ENCODE peak calls at places on chromosomes 13 and 19, in five cellular contexts. V is GM10248, M is fibroblast of pulmonary artery, T is Caco-2, C is RWPE1. G is an unnamed sample.

GRCh38 chr13:51585696-51586095 is 1.4 kb downstream of the WDFY2 start:
- DNase-seq in M (peak; percentile 39), T (no peak), V (no peak), C (no peak), G (no peak)

GRCh38 chr19:1690570-1691307 is 38.3 kb upstream of the TCF3 start:
- DNase-seq in T (peak; percentile 68), C (peak; percentile 79), V (peak; percentile 85), M (peak; percentile 12), G (peak; percentile 60)

GRCh38 chr13:111623743-111624505 is 303.5 kb downstream of the TEX29 start:
- DNase-seq in C (no peak), V (no peak), M (no peak), T (no peak), G (no peak)

GRCh38 chr19:8517551-8518442 is 3.8 kb upstream of the ZNF414 start:
- DNase-seq in V (no peak), C (no peak), T (no peak), M (peak; percentile 81), G (no peak)

GRCh38 chr13:44685641-44686040 is 109.5 kb upstream of the TSC22D1 start:
- DNase-seq in M (peak; percentile 36), C (no peak), V (no peak), T (no peak), G (no peak)

GRCh38 chr13:93270769-93271753 is 44.5 kb downstream of the GPC6 start:
- DNase-seq in T (no peak), V (no peak), M (no peak), C (no peak), G (no peak)

GRCh38 chr13:90869580-90869979 is 477.9 kb upstream of the MIR17HG start:
- DNase-seq in T (no peak), M (no peak), C (no peak), V (no peak), G (no peak)

GRCh38 chr19:46603752-46604241 is 2.7 kb downstream of the CALM3 start:
- DNase-seq in M (no peak), T (peak; percentile 36), V (peak; percentile 5), C (no peak), G (no peak)

GRCh38 chr13:104943331-104943730 is 1592.1 kb downstream of the EFNB2 start:
- DNase-seq in V (no peak), M (no peak), C (no peak), T (no peak), G (no peak)

GRCh38 chr13:77143325-77143907 is 116.5 kb upstream of the FBXL3 start:
- DNase-seq in T (no peak), V (no peak), M (peak; percentile 72), C (peak; percentile 9), G (no peak)

GRCh38 chr13:93249259-93249917 is 22.8 kb downstream of the GPC6 start:
- DNase-seq in T (no peak), C (peak; percentile 68), M (peak; percentile 93), V (no peak), G (no peak)

GRCh38 chr19:37999309-38000213 is 92.6 kb downstream of the SIPA1L3 start:
- DNase-seq in C (peak; percentile 74), V (no peak), T (no peak), M (peak; percentile 97), G (no peak)

GRCh38 chr19:17389957-17390664 is 3.9 kb downstream of the CCDC194 start:
- DNase-seq in M (no peak), V (no peak), C (no peak), T (no peak), G (no peak)

GRCh38 chr13:21742041-21742440 is 71.2 kb downstream of the FGF9 start:
- DNase-seq in T (peak; percentile 85), M (no peak), V (no peak), C (no peak), G (no peak)

DNA sequence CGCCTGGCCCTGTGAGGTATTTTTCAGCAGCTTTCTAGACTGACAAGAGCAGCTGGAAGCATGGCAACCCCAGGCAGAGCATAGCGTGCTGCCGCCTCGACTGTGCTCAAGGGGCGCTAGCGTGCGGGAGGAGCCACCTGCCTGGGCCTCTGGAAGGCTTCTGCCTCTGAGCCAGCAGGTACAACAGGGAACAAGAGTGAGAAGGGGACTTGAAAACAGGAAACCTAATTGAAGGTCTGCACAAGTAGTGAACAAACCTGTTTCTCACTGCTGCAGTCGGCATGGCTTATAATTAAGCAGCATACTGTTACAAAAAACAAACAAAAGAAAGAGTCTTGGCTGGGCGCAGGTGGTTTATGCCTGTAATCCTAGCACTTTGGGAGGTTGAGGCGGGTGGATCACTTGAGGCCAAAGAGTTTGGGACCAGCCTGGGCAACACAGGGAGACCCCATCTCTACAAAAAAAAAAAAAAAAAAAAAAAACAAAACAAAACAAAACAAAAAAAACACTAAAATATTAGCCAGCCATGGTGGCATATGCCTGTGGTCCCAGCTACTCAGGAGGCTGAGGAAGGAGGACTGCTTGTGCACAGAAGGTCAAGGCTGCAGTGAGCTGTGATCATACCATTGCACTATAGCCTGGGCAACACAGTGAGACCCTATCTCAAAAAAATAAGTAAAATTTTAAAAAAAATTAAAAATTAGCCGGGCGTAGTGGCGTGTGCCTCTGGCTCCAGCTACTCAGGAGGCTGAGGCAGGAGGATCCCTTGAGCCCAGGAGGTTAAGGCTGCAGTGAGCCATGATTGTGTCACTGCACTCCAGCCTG is 12.6 kb upstream of the GARRE1 start:
- DNase-seq in M (no peak), T (peak; percentile 78), C (no peak), V (no peak), G (no peak)
- TF ChIP-seq CTCF in M (peak; percentile 31), T (peak; percentile 53), C (no peak), V (peak; percentile 15), G (no peak)

GRCh38 chr13:35961461-35962220 is 169.5 kb downstream of the DCLK1 start:
- DNase-seq in M (peak; percentile 20), V (no peak), T (no peak), C (no peak), G (no peak)
- TF ChIP-seq CTCF in M (peak; percentile 15), V (no peak), T (no peak), C (no peak), G (no peak)

DNA sequence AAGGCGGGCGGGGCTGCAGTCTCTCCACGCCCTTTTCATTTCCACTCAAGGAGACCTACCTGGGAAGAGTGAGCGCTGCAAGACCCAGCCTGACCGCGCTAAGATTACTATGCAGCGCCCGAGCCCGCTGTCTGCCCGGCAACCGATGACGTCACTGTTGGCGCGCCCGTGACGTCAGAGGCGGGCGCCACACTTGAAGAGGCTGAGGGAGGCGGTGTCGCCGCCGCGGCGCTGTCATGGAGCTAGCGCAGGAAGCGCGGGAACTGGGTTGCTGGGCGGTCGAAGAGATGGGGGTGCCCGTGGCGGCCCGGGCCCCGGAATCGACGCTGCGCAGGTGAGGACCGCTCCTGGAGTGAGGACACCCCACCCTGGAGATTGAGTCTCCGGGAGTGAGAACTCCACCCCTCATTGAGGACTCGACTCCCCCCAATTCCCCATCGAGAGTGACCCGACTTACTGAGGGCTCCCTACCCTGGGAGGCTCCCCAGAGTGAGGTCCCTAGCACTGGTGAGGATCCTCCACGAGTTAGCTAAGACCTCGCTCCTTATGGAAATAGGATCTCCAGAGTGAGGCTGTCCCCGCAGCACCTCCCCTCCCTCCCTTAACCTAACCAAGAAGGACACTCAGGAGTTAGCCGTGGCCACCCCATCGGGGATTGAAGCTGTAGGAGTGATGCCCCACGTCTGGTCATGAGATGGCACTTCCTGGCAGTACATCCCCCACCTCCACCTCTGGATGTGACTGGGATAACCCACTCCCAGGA is at the start of gene HAUS5:
- DNase-seq in C (peak; percentile 94), V (peak; percentile 97), T (peak; percentile 95), M (peak; percentile 90), G (peak; percentile 99)
- TF ChIP-seq CTCF in C (no peak), V (no peak), T (no peak), M (no peak), G (no peak)

DNA sequence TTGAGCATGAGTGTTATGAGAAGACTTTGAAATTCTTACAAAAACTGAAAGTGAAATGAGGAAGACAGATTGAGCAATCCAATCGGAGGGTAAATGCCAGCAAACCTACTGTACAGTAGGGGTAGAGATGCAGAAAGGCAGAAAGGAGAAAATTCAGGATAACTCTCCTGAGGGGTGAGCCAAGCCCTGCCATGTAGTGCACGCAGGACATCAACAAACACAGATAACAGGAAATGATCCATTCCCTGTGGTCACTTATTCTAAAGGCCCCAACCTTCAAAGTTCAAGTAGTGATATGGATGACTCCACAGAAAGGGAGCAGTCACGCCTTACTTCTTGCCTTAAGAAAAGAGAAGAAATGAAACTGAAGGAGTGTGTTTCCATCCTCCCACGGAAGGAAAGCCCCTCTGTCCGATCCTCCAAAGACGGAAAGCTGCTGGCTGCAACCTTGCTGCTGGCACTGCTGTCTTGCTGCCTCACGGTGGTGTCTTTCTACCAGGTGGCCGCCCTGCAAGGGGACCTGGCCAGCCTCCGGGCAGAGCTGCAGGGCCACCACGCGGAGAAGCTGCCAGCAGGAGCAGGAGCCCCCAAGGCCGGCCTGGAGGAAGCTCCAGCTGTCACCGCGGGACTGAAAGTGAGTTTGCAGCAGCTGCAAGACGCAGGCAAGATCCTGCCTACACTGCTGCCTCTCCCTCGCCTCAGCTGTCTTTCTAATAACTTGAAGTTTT is at the start of gene TNFSF13B:
- DNase-seq in M (peak; percentile 53), C (no peak), T (no peak), V (peak; percentile 60), G (peak; percentile 26)
- TF ChIP-seq CTCF in M (peak; percentile 9), C (no peak), T (no peak), V (peak; percentile 42), G (no peak)

GRCh38 chr19:45276284-45276687 is 25.2 kb downstream of the MARK4 start:
- DNase-seq in T (no peak), C (no peak), V (no peak), M (peak; percentile 23), G (no peak)
- TF ChIP-seq CTCF in T (no peak), C (no peak), V (no peak), M (no peak), G (no peak)